ENCODE peak calls at places on chromosomes 12 and 14, in eight cellular contexts. A, Y, B, X, M, S, Q and F are unnamed samples.

GRCh38 chr14:21455592-21455911 is 371 bp downstream of the CHD8 start:
- DNase-seq in Q (no peak), A (peak), S (no peak), Y (no peak), M (peak), X (peak), B (no peak), F (no peak)

GRCh38 chr12:104282109-104282508 is 21.4 kb upstream of the EID3 start:
- DNase-seq in B (no peak), Q (no peak), M (peak), A (no peak), X (no peak), S (no peak), Y (no peak), F (no peak)

GRCh38 chr14:42002139-42002538 is 395.5 kb downstream of the LRFN5 start:
- DNase-seq in X (no peak), Q (peak), B (no peak), Y (no peak), M (peak), S (no peak), A (peak), F (no peak)

GRCh38 chr12:68432622-68433021 is 100.5 kb upstream of the MDM1 start:
- DNase-seq in M (no peak), Y (no peak), X (no peak), B (no peak), Q (peak), S (no peak), A (no peak), F (no peak)

GRCh38 chr14:24556756-24557155 is 19.3 kb downstream of the CTSG start:
- DNase-seq in Q (peak), A (no peak), Y (no peak), M (no peak), B (no peak), S (no peak), X (no peak), F (no peak)

GRCh38 chr14:88668448-88669116 is 105.7 kb downstream of the ZC3H14 start:
- DNase-seq in M (no peak), S (no peak), X (no peak), B (no peak), Q (no peak), Y (peak), A (no peak), F (no peak)

GRCh38 chr12:113802966-113803828 is 162.9 kb downstream of the RBM19 start:
- DNase-seq in B (no peak), S (no peak), M (no peak), A (no peak), X (no peak), Y (no peak), Q (no peak), F (no peak)

GRCh38 chr14:36973806-36974442 is 198.5 kb downstream of the SLC25A21 start:
- DNase-seq in Q (peak), B (no peak), X (no peak), Y (no peak), M (peak), A (peak), S (no peak), F (no peak)

GRCh38 chr12:2023365-2023764 is 19.1 kb upstream of the DCP1B start:
- DNase-seq in M (no peak), B (no peak), S (peak), X (no peak), Q (peak), A (no peak), Y (no peak), F (no peak)

GRCh38 chr14:68111733-68112270 is 292.2 kb downstream of the RAD51B start:
- DNase-seq in S (no peak), B (no peak), X (no peak), M (no peak), A (no peak), Q (peak), Y (no peak), F (no peak)

DNA sequence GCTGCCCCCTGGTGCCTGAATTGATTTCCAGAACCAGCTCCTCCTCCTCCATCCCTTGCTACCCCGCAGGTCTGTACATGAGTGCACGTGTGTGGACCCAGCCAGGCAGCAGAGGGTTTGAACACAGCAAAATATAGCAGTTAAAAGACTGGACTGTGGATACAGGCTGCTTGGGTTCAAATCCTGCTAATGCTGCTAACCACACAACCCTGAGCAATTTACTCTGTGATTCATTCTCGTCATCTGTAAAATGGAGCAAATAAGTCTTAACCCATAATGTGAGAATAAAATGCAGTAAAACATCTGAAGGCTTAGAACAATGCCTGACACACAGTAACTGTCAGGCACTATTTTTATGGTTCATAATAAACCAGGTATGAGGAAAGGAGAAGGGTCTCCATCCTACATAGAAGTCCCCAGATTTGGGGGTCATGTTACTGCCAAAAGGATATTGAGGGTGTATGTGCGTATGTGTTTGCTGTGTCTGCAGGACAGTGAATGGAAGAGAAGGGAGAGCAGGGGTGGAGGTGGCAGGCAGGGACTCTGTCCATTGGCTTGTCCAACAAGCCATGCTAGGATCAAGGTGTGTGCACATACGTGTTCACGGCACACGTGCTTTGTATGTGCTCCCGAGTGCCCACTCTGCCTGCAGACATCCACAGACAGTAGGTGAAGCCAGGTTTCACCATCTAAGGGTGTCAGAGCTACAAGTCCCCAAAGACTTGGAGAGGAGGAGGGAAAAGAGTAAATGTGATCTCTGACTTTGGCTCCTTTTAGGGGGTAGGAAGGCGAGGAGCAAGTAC is 1.5 kb upstream of the STAT6 start:
- DNase-seq in A (no peak), Q (no peak), B (no peak), M (no peak), Y (no peak), X (no peak), S (no peak), F (no peak)
- TF ChIP-seq CTCF in A (peak), Q (no peak), B (peak), M (peak), Y (peak), X (peak), S (peak), F (no peak)

DNA sequence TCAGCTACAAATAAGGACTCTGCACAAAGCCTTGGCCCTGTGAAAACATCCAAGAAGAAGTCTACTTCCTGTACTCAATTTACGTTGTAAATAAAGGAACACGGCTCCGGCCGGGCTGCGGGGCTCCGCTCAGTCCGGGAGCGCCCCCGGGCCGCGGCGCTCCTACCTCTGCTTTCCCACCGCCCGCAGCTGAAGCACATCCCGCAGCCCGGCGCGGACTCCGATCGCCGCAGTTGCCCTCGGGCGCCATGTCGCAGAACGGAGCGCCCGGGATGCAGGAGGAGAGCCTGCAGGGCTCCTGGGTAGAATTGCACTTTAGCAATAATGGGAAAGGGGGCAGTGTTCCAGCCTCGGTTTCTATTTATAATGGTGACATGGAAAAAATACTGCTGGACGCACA is 502.3 kb upstream of the FOXG1 start:
- DNase-seq in B (no peak), Q (peak), S (no peak), X (no peak), A (no peak), M (peak), Y (no peak), F (no peak)
- TF ChIP-seq CTCF in B (no peak), Q (no peak), S (no peak), X (no peak), A (no peak), M (peak), Y (no peak), F (no peak)

DNA sequence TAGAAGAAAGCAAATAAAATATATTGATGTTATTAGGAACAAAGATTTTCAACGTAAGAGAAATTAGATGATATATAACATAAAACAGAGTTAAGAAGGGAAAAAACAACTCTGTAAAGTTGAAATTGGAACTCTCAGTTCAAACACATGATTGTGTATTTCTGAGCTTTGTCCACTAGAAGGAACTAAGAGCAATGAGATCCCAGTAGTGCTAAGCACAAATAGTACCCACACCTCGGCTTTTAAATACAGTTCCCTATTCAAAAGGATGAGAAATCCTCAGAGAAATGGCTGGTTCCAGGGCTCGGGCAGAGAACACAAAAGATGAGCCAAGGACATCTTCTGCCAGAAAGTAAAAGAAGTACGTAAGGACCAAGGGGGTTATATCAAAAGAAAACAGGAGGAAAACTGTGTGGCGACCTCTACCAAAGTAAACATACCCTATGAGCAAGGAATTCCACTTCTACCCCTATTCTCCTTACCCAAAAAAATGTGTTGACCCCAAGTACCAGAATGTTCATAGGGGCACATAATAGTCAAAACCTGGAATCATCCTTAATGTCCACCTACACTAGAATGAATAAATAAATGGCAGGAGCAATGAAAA is 96.6 kb downstream of the SPTSSA start:
- DNase-seq in Q (no peak), S (peak), A (no peak), X (no peak), M (peak), B (no peak), Y (no peak), F (no peak)
- TF ChIP-seq CTCF in Q (peak), S (peak), A (peak), X (peak), M (peak), B (peak), Y (no peak), F (no peak)

GRCh38 chr14:100070310-100070709 is 5.1 kb downstream of the EVL start:
- DNase-seq in Y (no peak), S (no peak), Q (no peak), A (no peak), M (no peak), B (no peak), X (no peak), F (no peak)

GRCh38 chr14:100076133-100076532 is 10.9 kb downstream of the EVL start:
- DNase-seq in A (peak), S (peak), M (peak), Y (peak), Q (no peak), X (no peak), B (no peak), F (no peak)

GRCh38 chr14:100071545-100071944 is 6.3 kb downstream of the EVL start:
- DNase-seq in Q (no peak), A (no peak), S (no peak), M (no peak), B (no peak), X (no peak), Y (peak), F (no peak)

GRCh38 chr14:100074431-100075100 is 9.3 kb downstream of the EVL start:
- DNase-seq in Y (no peak), A (no peak), S (no peak), X (no peak), B (no peak), Q (no peak), M (no peak), F (no peak)

GRCh38 chr14:100072783-100073346 is 7.6 kb downstream of the EVL start:
- DNase-seq in X (no peak), Q (peak), A (no peak), S (peak), M (peak), Y (peak), B (no peak), F (peak)
- TF ChIP-seq CTCF in X (peak), Q (peak), A (no peak), S (no peak), M (peak), Y (peak), B (no peak), F (no peak)

DNA sequence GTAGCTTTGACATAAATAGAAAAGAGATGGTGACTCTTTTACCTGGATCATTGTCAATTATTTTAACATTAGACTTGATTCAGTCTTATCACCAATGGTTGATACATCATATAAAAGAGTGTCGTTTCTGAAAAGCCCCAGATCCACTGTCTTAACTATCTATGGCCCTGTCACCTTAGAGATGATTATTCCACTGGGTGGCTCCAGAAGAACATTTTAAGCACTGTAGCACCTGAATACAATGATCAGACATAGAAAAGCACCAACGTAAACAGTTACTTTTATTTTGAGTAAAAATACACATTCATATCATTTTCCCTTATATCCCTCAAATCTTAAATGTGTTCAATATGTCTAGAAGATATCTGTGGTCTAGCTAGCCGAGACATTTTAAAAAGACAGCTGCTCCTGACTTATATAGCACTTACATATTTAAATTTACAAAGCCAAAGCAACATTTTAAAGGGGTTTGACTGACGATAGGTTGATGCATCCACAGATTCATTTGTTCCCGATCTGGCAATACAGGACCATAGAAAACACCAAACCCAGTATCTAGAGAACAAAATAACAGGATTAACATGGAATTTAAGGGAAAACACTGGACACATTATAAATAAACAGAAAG is 32.9 kb downstream of the TSPAN8 start:
- DNase-seq in Y (no peak), M (no peak), B (no peak), S (no peak), A (no peak), Q (no peak), X (no peak), F (no peak)
- TF ChIP-seq CTCF in Y (no peak), M (peak), B (no peak), S (no peak), A (no peak), Q (peak), X (no peak), F (no peak)

GRCh38 chr14:102213984-102214658 is 74.4 kb downstream of the WDR20 start:
- DNase-seq in Y (no peak), A (no peak), M (no peak), Q (no peak), X (no peak), B (no peak), S (peak), F (no peak)
- TF ChIP-seq CTCF in Y (no peak), A (no peak), M (peak), Q (peak), X (peak), B (no peak), S (peak), F (no peak)